ENCODE peak calls at places on chromosomes 2 and 18, in four cellular contexts. P is IMR-90; N is naive thymus-derived CD4-positive, alpha-beta T cell; L is WERI-Rb-1. D is an unnamed sample.
A peak's percentile ranks its signal among the peaks of the same experiment; 100 is the strongest.

GRCh38 chr2:49917654-49918053 is 763.3 kb upstream of the FSHR start:
- DNase-seq in N (no peak), P (no peak), L (no peak), D (no peak)

GRCh38 chr2:58812766-58813344 is 571.7 kb upstream of the FANCL start:
- DNase-seq in P (no peak), L (no peak), N (no peak), D (no peak)

GRCh38 chr2:103208916-103209315 is 447.1 kb downstream of the TMEM182 start:
- DNase-seq in N (no peak), P (no peak), L (no peak), D (no peak)

GRCh38 chr2:74148457-74149248 is 941 bp upstream of the BOLA3 start:
- DNase-seq in P (no peak), N (no peak), L (no peak), D (no peak)

GRCh38 chr2:223306371-223306770 is 254.4 kb downstream of the KCNE4 start:
- DNase-seq in N (no peak), L (peak; percentile 42), P (peak; percentile 49), D (no peak)

GRCh38 chr2:14626873-14627272 is 5.6 kb upstream of the LRATD1 start:
- DNase-seq in P (no peak), L (no peak), N (no peak), D (no peak)

GRCh38 chr2:216142540-216142939 is 33.4 kb downstream of the XRCC5 start:
- DNase-seq in L (no peak), N (no peak), P (peak; percentile 91), D (peak; percentile 50)

GRCh38 chr2:3253913-3254437 is 123.6 kb downstream of the EIPR1 start:
- DNase-seq in L (no peak), N (no peak), P (no peak), D (no peak)

GRCh38 chr18:76928179-76928868 is 106.0 kb downstream of the ZNF236 start:
- DNase-seq in N (no peak), P (no peak), L (no peak), D (no peak)

GRCh38 chr18:31652355-31652754 is 32.0 kb downstream of the B4GALT6 start:
- DNase-seq in L (no peak), N (no peak), P (no peak), D (no peak)

GRCh38 chr2:237895544-237896506 is 36.4 kb downstream of the RAMP1 start:
- DNase-seq in N (no peak), P (no peak), L (no peak), D (peak; percentile 77)

GRCh38 chr2:159939946-159940345 is 122.5 kb downstream of the PLA2R1 start:
- DNase-seq in L (peak; percentile 15), P (peak; percentile 18), N (no peak), D (peak; percentile 21)

GRCh38 chr2:134912406-134912805 is 6.2 kb upstream of the CCNT2 start:
- DNase-seq in N (no peak), L (no peak), P (peak; percentile 65), D (no peak)

GRCh38 chr2:215137329-215137686 is 1.1 kb downstream of the ABCA12 start:
- DNase-seq in P (no peak), N (no peak), L (no peak), D (no peak)
- H3K4me3 ChIP-seq in P (no peak overlapping the region), N (no peak overlapping the region), L (no peak overlapping the region), D (no peak overlapping the region)

GRCh38 chr2:76175295-76175694 is 464.6 kb upstream of the GCFC2 start:
- DNase-seq in L (no peak), N (no peak), P (no peak), D (no peak)
- H3K4me3 ChIP-seq in L (no peak overlapping the region), N (no peak overlapping the region), P (no peak overlapping the region), D (no peak overlapping the region)

GRCh38 chr2:240832816-240833497 is 12.9 kb upstream of the KIF1A start:
- DNase-seq in L (no peak), P (no peak), N (no peak), D (peak; percentile 58)

GRCh38 chr2:240832205-240832727 is 12.2 kb upstream of the KIF1A start:
- DNase-seq in P (peak; percentile 82), N (peak; percentile 94), L (no peak), D (peak; percentile 97)

GRCh38 chr2:240834377-240834975 is 14.5 kb upstream of the KIF1A start:
- DNase-seq in N (no peak), P (no peak), L (no peak), D (peak; percentile 73)

GRCh38 chr2:240833724-240834285 is 13.8 kb upstream of the KIF1A start:
- DNase-seq in P (no peak), L (no peak), N (no peak), D (peak; percentile 76)

GRCh38 chr2:240831594-240832204 is 11.7 kb upstream of the KIF1A start:
- DNase-seq in P (no peak), N (no peak), L (no peak), D (no peak)
- H3K4me3 ChIP-seq in P (peak overlapping the region; percentile 34), N (peak overlapping the region; percentile 32), L (no peak overlapping the region), D (peak overlapping the region; percentile 45)

GRCh38 chr2:81991282-81991681 is 1686.7 kb upstream of the LRRTM1 start:
- DNase-seq in L (no peak), N (no peak), P (no peak), D (no peak)
- H3K4me3 ChIP-seq in L (no peak overlapping the region), N (no peak overlapping the region), P (no peak overlapping the region), D (no peak overlapping the region)

GRCh38 chr2:181468313-181468712 is 11.1 kb downstream of the ITGA4 start:
- DNase-seq in N (no peak), P (no peak), L (no peak), D (no peak)
- H3K4me3 ChIP-seq in N (no peak overlapping the region), P (no peak overlapping the region), L (no peak overlapping the region), D (no peak overlapping the region)

GRCh38 chr18:7953085-7953958 is 386.2 kb downstream of the PTPRM start:
- DNase-seq in N (no peak), L (no peak), P (no peak), D (no peak)
- H3K4me3 ChIP-seq in N (no peak overlapping the region), L (no peak overlapping the region), P (no peak overlapping the region), D (no peak overlapping the region)

DNA sequence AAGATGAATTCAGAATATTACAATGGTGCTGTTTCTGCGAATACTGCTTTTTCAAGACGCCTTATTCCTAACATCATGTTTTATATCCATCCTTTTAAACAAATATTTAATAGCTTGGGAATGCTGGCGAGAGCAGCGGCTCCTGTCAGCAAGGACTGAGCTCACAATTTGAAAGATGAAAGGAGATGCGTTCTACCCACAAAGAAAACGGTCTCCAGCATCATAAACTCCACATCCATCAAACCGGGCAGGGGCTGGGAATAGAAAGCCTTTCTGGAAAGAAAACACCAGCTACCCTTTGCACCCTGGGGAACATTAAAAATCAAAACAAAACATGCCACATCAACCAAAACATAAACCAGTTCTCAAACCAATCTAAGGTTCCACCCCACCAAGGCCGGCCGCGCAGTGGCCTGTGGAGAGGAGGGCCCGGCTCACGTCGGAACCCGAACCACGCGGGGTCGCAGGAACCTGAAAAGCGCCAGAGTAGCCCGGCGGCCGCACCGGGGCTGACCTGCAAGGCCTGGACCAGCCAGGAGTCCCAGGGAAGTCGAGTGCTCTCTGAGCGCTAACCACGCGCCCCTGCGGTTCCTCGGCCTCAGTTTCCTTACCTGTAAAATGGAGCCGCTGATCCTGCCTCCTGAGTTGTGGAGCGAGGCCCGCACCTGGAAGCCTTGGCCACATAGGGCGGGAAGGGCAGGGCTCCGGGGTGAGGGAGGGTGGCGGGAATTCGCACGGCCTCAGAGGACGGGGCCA is 572 bp downstream of the FAM178B start:
- DNase-seq in N (no peak), P (no peak), L (no peak), D (peak; percentile 23)
- H3K4me3 ChIP-seq in N (no peak overlapping the region), P (no peak overlapping the region), L (no peak overlapping the region), D (no peak overlapping the region)

DNA sequence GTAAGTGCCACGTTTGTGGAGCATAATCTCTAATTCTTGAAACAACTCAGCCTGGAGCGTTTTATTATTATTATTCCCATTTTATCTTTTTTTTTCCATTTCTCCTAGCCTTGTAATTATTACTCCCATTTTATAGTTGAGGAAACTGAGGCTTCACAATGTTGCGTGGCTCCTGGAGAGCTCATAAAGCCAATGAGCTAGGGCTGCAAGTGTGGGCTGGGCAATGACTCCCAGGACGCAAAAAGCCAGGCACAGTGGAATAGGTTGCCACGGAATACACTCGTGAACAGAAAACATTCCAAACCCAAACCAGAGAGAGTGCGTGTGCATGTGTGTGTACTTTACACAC is 13.5 kb upstream of the KLF11 start:
- DNase-seq in P (no peak), N (no peak), L (no peak), D (no peak)
- H3K4me3 ChIP-seq in P (no peak overlapping the region), N (peak overlapping the region; percentile 31), L (no peak overlapping the region), D (no peak overlapping the region)